ENCODE peak calls at places on chromosome X, in six cellular contexts. J is HepG2, G is esophagus squamous epithelium, Y is PC-3, N is K562, P is neural progenitor cell. B is an unnamed sample.

GRCh38 chrX:38796926-38797325 is 4.3 kb upstream of the MID1IP1 start:
- DNase-seq in Y (no peak), N (no peak), G (no peak), J (no peak), P (no peak), B (no peak)

GRCh38 chrX:15334561-15334960 is 762 bp downstream of the PIGA start:
- DNase-seq in N (peak), J (no peak), P (no peak), Y (peak), G (no peak), B (no peak)

GRCh38 chrX:110791206-110791605 is 4.4 kb downstream of the CHRDL1 start:
- DNase-seq in J (no peak), Y (no peak), N (no peak), G (no peak), P (no peak), B (peak)

GRCh38 chrX:73930300-73930699 is 367.3 kb downstream of the CHIC1 start:
- DNase-seq in J (no peak), P (no peak), Y (peak), G (no peak), N (no peak), B (no peak)

GRCh38 chrX:68061206-68061535 is 372.1 kb downstream of the OPHN1 start:
- DNase-seq in N (no peak), G (no peak), P (no peak), J (no peak), Y (no peak), B (no peak)

GRCh38 chrX:153688534-153688899 is 791 bp downstream of the SLC6A8 start:
- DNase-seq in Y (no peak), J (no peak), G (no peak), N (no peak), P (no peak), B (no peak)

GRCh38 chrX:40012039-40012799 is 85.5 kb downstream of the BCOR start:
- DNase-seq in P (peak), G (no peak), N (no peak), Y (peak), J (peak), B (peak)

GRCh38 chrX:130114141-130114561 is 3.9 kb upstream of the ELF4 start:
- DNase-seq in J (no peak), N (peak), Y (peak), P (no peak), G (no peak), B (no peak)

GRCh38 chrX:57905141-57905540 is 5.1 kb downstream of the ZXDA start:
- DNase-seq in J (no peak), N (no peak), Y (no peak), G (no peak), P (no peak), B (no peak)

GRCh38 chrX:154464806-154465365 is 6.8 kb downstream of the PLXNA3 start:
- DNase-seq in P (no peak), N (no peak), Y (no peak), G (no peak), J (no peak), B (no peak)

GRCh38 chrX:10052906-10053625 is 85.9 kb downstream of the CLDN34 start:
- DNase-seq in G (no peak), Y (no peak), J (no peak), N (no peak), P (no peak), B (no peak)

GRCh38 chrX:619812-620493 is 10.6 kb upstream of the SHOX start:
- DNase-seq in J (no peak), Y (no peak), G (no peak), P (peak), N (no peak), B (no peak)

GRCh38 chrX:68252664-68253063 is 180.6 kb downstream of the OPHN1 start:
- DNase-seq in N (no peak), J (no peak), Y (no peak), P (no peak), G (no peak), B (no peak)

GRCh38 chrX:12383196-12383595 is 244.9 kb downstream of the FRMPD4 start:
- DNase-seq in G (no peak), N (peak), Y (peak), J (no peak), P (peak), B (no peak)

GRCh38 chrX:109472939-109473713 is 8.8 kb downstream of the GUCY2F start:
- DNase-seq in Y (peak), J (peak), P (peak), N (peak), G (no peak), B (peak)

GRCh38 chrX:43627147-43627546 is 29.0 kb upstream of the MAOA start:
- DNase-seq in Y (no peak), N (no peak), J (peak), G (no peak), P (no peak), B (no peak)

GRCh38 chrX:37287741-37288424 is 61.3 kb upstream of the PRRG1 start:
- DNase-seq in N (no peak), G (no peak), Y (peak), J (no peak), P (no peak), B (no peak)

GRCh38 chrX:34734383-34734782 is 77.3 kb upstream of the TMEM47 start:
- DNase-seq in N (no peak), J (no peak), G (no peak), P (no peak), Y (peak), B (no peak)

GRCh38 chrX:21873063-21873785 is 17.4 kb downstream of the YY2 start:
- DNase-seq in N (no peak), P (no peak), Y (no peak), G (no peak), J (no peak), B (no peak)

GRCh38 chrX:20971250-20971649 is 403.0 kb upstream of the CNKSR2 start:
- DNase-seq in Y (peak), N (no peak), J (no peak), P (no peak), G (no peak), B (no peak)

GRCh38 chrX:65406532-65406931 is 128.1 kb downstream of the LAS1L start:
- DNase-seq in N (no peak), J (no peak), G (no peak), Y (no peak), P (peak), B (no peak)

GRCh38 chrX:151902813-151903591 is 9.7 kb upstream of the MAGEA4 start:
- DNase-seq in Y (peak), G (no peak), J (peak), P (no peak), N (no peak), B (no peak)

GRCh38 chrX:40105016-40105790 is 7.4 kb upstream of the BCOR start:
- DNase-seq in J (no peak), P (peak), Y (no peak), G (no peak), N (peak), B (no peak)

GRCh38 chrX:39262641-39263040 is 461.4 kb downstream of the MID1IP1 start:
- DNase-seq in P (no peak), G (no peak), N (no peak), J (no peak), Y (no peak), B (no peak)

GRCh38 chrX:104370089-104370488 is 115.4 kb upstream of the ESX1 start:
- DNase-seq in G (no peak), J (peak), N (no peak), P (peak), Y (peak), B (no peak)

GRCh38 chrX:136272325-136272724 is 21.1 kb upstream of the MAP7D3 start:
- DNase-seq in G (no peak), N (no peak), J (no peak), P (no peak), Y (no peak), B (no peak)

GRCh38 chrX:136147966-136148365 is 633 bp downstream of the FHL1 start:
- DNase-seq in P (peak), Y (no peak), N (no peak), J (no peak), G (no peak), B (peak)

GRCh38 chrX:16089086-16089485 is 34.3 kb upstream of the GRPR start:
- DNase-seq in G (no peak), J (no peak), P (no peak), N (no peak), Y (no peak), B (no peak)

GRCh38 chrX:80246273-80246672 is 174.0 kb upstream of the TENT5D start:
- DNase-seq in P (no peak), G (no peak), J (no peak), Y (peak), N (no peak), B (no peak)

GRCh38 chrX:24229400-24229879 is 79.9 kb downstream of the ZFX start:
- DNase-seq in N (no peak), P (no peak), J (no peak), Y (no peak), G (no peak), B (no peak)

GRCh38 chrX:4550018-4550417 is 836.6 kb upstream of the PRKX start:
- DNase-seq in Y (peak), G (no peak), P (no peak), N (no peak), J (no peak), B (no peak)
- TF ChIP-seq CTCF in Y (peak), G (no peak), P (peak), N (no peak), J (no peak), B (peak)

GRCh38 chrX:131853440-131853839 is 169.7 kb upstream of the STK26 start:
- DNase-seq in Y (no peak), P (no peak), G (no peak), N (no peak), J (no peak), B (no peak)
- TF ChIP-seq CTCF in Y (no peak), P (no peak), G (no peak), N (no peak), J (no peak), B (no peak)

DNA sequence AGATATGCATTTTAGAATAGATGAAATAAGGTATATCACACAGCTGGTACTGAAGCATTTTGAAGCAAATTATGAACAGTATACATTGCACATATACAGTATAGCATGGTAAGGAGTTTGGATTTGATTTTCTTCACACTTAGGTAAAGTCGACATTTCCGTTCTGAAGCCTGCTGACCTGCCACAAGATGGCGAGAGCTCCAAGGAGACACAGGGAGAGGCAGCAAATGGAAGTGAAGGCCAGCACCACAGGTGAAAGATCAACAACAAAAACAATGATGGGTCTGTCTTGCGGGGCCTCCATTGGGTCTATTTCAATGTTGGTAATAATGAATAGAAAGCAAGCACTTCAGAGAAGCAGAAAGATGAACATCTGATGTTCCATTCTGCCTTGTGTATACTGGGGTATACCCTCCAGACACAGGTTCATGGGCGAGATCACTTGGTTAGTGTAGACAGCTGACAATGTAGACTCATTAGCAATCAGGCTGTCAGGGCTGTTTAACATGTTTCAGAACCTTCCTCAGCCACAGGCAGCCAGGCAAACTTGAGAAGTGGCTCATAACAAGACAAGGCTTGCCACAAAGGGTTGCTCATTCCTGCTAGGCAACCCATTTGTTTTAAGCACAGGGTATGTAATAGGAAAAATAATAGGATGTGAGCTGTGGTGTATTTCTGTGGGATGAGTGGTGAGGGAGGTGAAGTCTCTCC is 21.4 kb upstream of the NOX1 start:
- DNase-seq in Y (peak), P (peak), G (no peak), J (peak), N (no peak), B (peak)
- TF ChIP-seq CTCF in Y (peak), P (peak), G (peak), J (peak), N (peak), B (peak)

DNA sequence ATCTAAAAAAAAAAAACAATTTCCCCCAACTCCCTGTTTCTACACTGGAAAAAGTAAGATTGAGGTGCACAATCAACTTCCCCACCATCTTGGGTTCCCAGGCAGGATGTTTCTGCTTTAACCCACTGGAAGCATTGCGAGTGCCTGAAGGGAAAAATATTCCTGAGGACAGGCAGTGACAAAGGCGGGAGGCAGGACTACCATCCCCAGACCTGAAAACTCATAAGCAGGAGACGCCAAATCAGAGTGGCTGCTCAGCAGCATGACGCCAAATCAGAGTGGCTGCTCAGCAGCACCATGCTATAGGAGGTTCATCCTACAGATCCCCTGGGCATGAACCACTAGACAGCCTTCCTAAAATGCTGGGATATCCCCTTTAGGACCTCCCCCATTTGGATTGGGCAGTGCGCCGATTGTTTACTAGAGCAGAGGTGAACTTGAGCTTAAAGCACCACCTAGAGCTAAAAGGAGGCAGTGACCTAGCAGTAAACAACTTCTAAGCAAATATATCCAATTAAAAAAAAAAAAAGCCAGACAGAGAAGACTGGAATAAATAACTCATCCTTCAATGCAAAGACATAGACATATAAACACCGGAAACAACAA is 35.0 kb upstream of the GK start:
- DNase-seq in P (no peak), N (peak), Y (peak), G (no peak), J (no peak), B (no peak)
- TF ChIP-seq CTCF in P (no peak), N (peak), Y (peak), G (peak), J (peak), B (no peak)

GRCh38 chrX:46574337-46574940 is 874 bp downstream of the CHST7 start:
- DNase-seq in G (no peak), J (peak), N (no peak), Y (no peak), P (peak), B (peak)
- TF ChIP-seq CTCF in G (no peak), J (peak), N (no peak), Y (no peak), P (no peak), B (no peak)

DNA sequence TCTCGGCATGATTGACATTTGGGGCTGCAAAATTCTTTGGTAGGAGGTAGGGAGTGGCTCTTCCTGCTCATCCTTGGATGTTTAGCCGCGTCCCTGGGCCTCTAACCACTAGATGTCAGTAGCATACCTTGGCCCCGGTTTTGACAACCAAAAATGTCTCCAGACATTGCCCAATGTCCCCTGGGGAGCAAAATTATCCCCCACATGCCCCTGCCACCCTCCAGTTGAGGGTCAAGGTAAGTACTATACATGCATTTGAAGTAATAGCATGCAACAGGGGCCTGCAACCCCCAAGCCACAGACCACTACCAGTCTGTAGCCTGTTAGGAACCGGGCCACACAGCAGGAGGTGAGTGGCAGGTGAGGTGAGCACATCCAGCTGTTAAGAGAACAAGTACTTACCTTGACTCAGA is 17.6 kb upstream of the KIAA1210 start:
- DNase-seq in Y (peak), G (no peak), N (no peak), J (no peak), P (peak), B (peak)
- TF ChIP-seq CTCF in Y (peak), G (no peak), N (peak), J (peak), P (peak), B (peak)

DNA sequence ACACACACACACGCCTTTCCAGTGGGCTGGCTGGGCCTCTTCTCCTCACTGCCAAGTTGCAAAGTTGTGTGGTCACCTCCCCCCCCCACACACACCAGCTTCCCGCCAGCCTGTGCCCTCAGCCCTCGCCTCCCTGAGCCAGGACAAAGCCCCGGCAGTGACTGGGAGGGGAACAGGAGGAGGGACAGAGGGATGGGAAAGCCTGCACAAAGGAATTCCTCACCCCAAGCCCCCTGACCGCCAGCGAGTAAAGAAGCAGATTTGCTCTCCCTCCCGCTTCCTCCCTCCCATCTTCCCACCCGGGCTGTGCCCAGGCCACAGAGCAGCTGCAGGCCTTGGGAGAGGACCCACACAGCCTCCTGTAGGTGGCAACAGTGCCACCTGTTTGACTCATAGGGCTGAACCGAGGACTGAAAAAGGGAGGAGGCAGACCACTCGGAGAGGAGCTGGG is at the start of gene GDPD2:
- DNase-seq in N (no peak), P (peak), G (no peak), Y (peak), J (peak), B (peak)
- TF ChIP-seq CTCF in N (no peak), P (peak), G (peak), Y (peak), J (peak), B (no peak)

DNA sequence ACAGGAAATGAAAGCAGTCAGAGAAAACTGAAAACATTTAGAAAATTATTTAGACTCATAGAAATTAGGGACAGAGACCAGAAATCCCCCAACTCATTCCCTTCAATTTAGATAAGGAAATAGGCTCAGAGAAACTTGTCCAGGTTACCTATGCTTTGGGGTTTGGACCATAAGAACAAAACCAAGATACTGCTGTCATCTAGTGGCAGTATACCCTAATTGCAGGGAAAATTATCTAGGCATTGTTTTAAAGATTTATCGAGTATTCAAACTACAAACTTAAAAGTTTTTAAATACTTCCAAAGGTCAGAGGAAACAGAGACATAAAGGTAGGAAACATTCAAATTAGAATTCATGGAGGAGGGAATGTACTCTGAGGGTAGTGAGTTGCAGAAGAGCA is 67.0 kb upstream of the KLHL13 start:
- DNase-seq in J (no peak), Y (peak), N (no peak), P (no peak), G (no peak), B (no peak)
- TF ChIP-seq CTCF in J (peak), Y (peak), N (peak), P (peak), G (peak), B (no peak)